ENCODE peak calls at places on chromosomes 2 and 18, in eight cellular contexts. T, Z, F, C, S, I, P and X are unnamed samples.

GRCh38 chr2:20427931-20428526 is 18.8 kb upstream of the RHOB start:
- DNase-seq in F (no peak), S (no peak), Z (no peak), C (no peak), I (no peak), P (no peak), T (no peak), X (no peak)

GRCh38 chr2:71901466-71901865 is 246.2 kb downstream of the CYP26B1 start:
- DNase-seq in P (no peak), Z (no peak), C (no peak), T (no peak), I (no peak), S (peak; percentile 16), F (no peak), X (no peak)

GRCh38 chr2:9474361-9475117 is at the start of gene IAH1:
- DNase-seq in I (peak; percentile 65), T (peak; percentile 78), Z (peak; percentile 79), P (peak; percentile 45), C (peak; percentile 79), F (no peak), S (peak; percentile 77), X (peak; percentile 80)

GRCh38 chr2:235026649-235027557 is 75.1 kb downstream of the SH3BP4 start:
- DNase-seq in P (no peak), I (no peak), T (no peak), F (peak; percentile 90), C (peak; percentile 29), Z (no peak), S (peak; percentile 60), X (no peak)

GRCh38 chr2:178844269-178844668 is 37.0 kb upstream of the TTN start:
- DNase-seq in I (no peak), C (no peak), T (no peak), F (no peak), S (no peak), Z (no peak), P (no peak), X (no peak)

GRCh38 chr2:229196448-229196847 is 74.6 kb downstream of the PID1 start:
- DNase-seq in F (no peak), C (no peak), T (no peak), Z (no peak), P (no peak), S (no peak), I (no peak), X (no peak)

GRCh38 chr2:70674636-70675430 is 93.2 kb downstream of the ADD2 start:
- DNase-seq in Z (no peak), S (peak; percentile 24), C (no peak), F (no peak), T (no peak), I (no peak), P (no peak), X (no peak)

GRCh38 chr2:26706616-26707473 is 14.3 kb downstream of the KCNK3 start:
- DNase-seq in Z (no peak), S (peak; percentile 73), P (peak; percentile 92), I (no peak), T (no peak), F (no peak), C (no peak), X (no peak)

GRCh38 chr2:102850888-102851287 is 89.1 kb downstream of the TMEM182 start:
- DNase-seq in Z (no peak), C (no peak), F (no peak), T (no peak), P (no peak), I (no peak), S (no peak), X (no peak)

GRCh38 chr18:48622911-48623431 is 84.1 kb downstream of the CTIF start:
- DNase-seq in Z (no peak), S (peak; percentile 81), F (peak; percentile 3), P (no peak), C (no peak), T (no peak), I (no peak), X (no peak)

GRCh38 chr18:69981948-69982347 is 34.3 kb upstream of the CD226 start:
- DNase-seq in F (no peak), S (no peak), C (no peak), P (no peak), I (no peak), T (no peak), Z (no peak), X (no peak)

GRCh38 chr2:10397878-10398277 is 50.2 kb downstream of the ODC1 start:
- DNase-seq in S (no peak), I (no peak), P (no peak), F (no peak), C (no peak), Z (no peak), T (no peak), X (no peak)

GRCh38 chr18:49321800-49322461 is 138.5 kb downstream of the DYM start:
- DNase-seq in T (no peak), Z (no peak), I (no peak), P (no peak), S (no peak), C (no peak), F (no peak), X (no peak)

GRCh38 chr2:24972315-24972958 is 682 bp upstream of the DNAJC27 start:
- DNase-seq in T (peak; percentile 39), F (no peak), S (peak; percentile 71), P (peak; percentile 49), C (peak; percentile 27), I (no peak), Z (peak; percentile 54), X (peak; percentile 63)

GRCh38 chr18:75209129-75209951 is at the start of gene PTGR3:
- DNase-seq in T (peak; percentile 84), I (peak; percentile 45), Z (peak; percentile 76), S (peak; percentile 91), F (peak; percentile 58), P (peak; percentile 83), C (peak; percentile 79), X (peak; percentile 86)

GRCh38 chr2:120536141-120536540 is 190.2 kb downstream of the INHBB start:
- DNase-seq in Z (no peak), I (no peak), P (no peak), T (no peak), S (no peak), C (no peak), F (no peak), X (no peak)

GRCh38 chr18:28041366-28041765 is 135.6 kb downstream of the CDH2 start:
- DNase-seq in T (no peak), F (no peak), S (no peak), Z (no peak), C (no peak), P (peak; percentile 49), I (no peak), X (no peak)

GRCh38 chr2:151437630-151438029 is 27.9 kb downstream of the RIF1 start:
- DNase-seq in I (no peak), Z (peak; percentile 31), S (no peak), P (peak; percentile 20), T (no peak), C (no peak), F (peak; percentile 20), X (peak; percentile 39)

GRCh38 chr2:16249269-16250055 is 309.1 kb downstream of the MYCN start:
- DNase-seq in P (no peak), C (no peak), F (no peak), S (peak; percentile 49), I (no peak), T (no peak), Z (no peak), X (no peak)

GRCh38 chr2:164784376-164784775 is 57.2 kb downstream of the COBLL1 start:
- DNase-seq in T (no peak), F (no peak), S (no peak), I (no peak), Z (no peak), C (no peak), P (no peak), X (no peak)

GRCh38 chr2:169082995-169083394 is 13.6 kb downstream of the DHRS9 start:
- DNase-seq in S (no peak), P (no peak), F (no peak), C (no peak), I (no peak), T (no peak), Z (no peak), X (no peak)

GRCh38 chr2:128591022-128591840 is 272.6 kb upstream of the HS6ST1 start:
- DNase-seq in P (no peak), F (no peak), C (no peak), S (no peak), I (no peak), Z (no peak), T (no peak), X (no peak)

GRCh38 chr2:237217995-237218621 is 132.4 kb downstream of the COPS8 start:
- DNase-seq in T (no peak), C (no peak), Z (no peak), F (no peak), P (no peak), S (peak; percentile 90), I (no peak), X (no peak)

GRCh38 chr2:151043484-151043883 is 218.2 kb downstream of the RBM43 start:
- DNase-seq in Z (no peak), S (no peak), I (no peak), P (no peak), F (no peak), C (no peak), T (no peak), X (no peak)

GRCh38 chr18:21316296-21316695 is 74.3 kb downstream of the GREB1L start:
- DNase-seq in S (no peak), T (no peak), C (no peak), I (no peak), F (no peak), Z (no peak), P (no peak), X (no peak)

GRCh38 chr2:122519366-122519765 is 763.9 kb downstream of the TSN start:
- DNase-seq in T (no peak), F (peak; percentile 4), I (no peak), C (no peak), S (no peak), P (no peak), Z (no peak), X (peak; percentile 33)

GRCh38 chr2:21772624-21773023 is 648.9 kb downstream of the TDRD15 start:
- DNase-seq in I (no peak), F (no peak), C (no peak), P (no peak), Z (no peak), T (no peak), S (no peak), X (no peak)

GRCh38 chr18:49279041-49279440 is 181.4 kb downstream of the DYM start:
- DNase-seq in T (no peak), I (no peak), S (no peak), P (no peak), Z (no peak), F (no peak), C (no peak), X (no peak)

GRCh38 chr2:69225933-69226332 is 161.1 kb downstream of the GFPT1 start:
- DNase-seq in Z (no peak), S (no peak), I (no peak), C (no peak), T (no peak), F (no peak), P (no peak), X (no peak)

GRCh38 chr18:59051470-59052165 is 88.1 kb upstream of the SEC11C start:
- DNase-seq in P (no peak), S (no peak), Z (no peak), I (no peak), C (no peak), T (no peak), F (no peak), X (no peak)

GRCh38 chr2:72153026-72153791 is 5.5 kb upstream of the CYP26B1 start:
- DNase-seq in C (no peak), Z (no peak), T (no peak), I (no peak), P (no peak), S (peak; percentile 47), F (no peak), X (no peak)

GRCh38 chr2:119746836-119747235 is 12.9 kb upstream of the PTPN4 start:
- DNase-seq in Z (no peak), P (no peak), C (no peak), F (no peak), S (no peak), T (no peak), I (no peak), X (no peak)